ENCODE peak calls at places on chromosomes 2 and 18, in ten cellular contexts. U is right atrium auricular region, X is left ventricle myocardium inferior, N is ascending aorta, E is osteoblast, Q is OCI-LY7, P is pancreas, Y is A549, V is ovary, M is cardiac muscle cell. A is an unnamed sample. For H3K4me1, the result is how much of the 10 kb centered on the place peaks cover.

GRCh38 chr2:191618046-191618788 is 59.7 kb upstream of the NABP1 start:
- DNase-seq in U (no peak), X (no peak), N (no peak), E (peak), Q (no peak), P (no peak), Y (no peak), V (no peak), M (no peak), A (no peak)

GRCh38 chr18:67308819-67309218 is 207.7 kb downstream of the DSEL start:
- DNase-seq in U (no peak), X (no peak), N (no peak), E (no peak), Q (no peak), P (no peak), Y (no peak), V (no peak), M (no peak), A (no peak)

GRCh38 chr18:22604986-22605421 is 187.3 kb upstream of the CTAGE1 start:
- DNase-seq in U (no peak), X (no peak), N (no peak), E (no peak), Q (no peak), P (peak), Y (no peak), V (no peak), M (no peak), A (no peak)

GRCh38 chr18:77068321-77068841 is 64.2 kb downstream of the MBP start:
- DNase-seq in U (no peak), X (no peak), N (no peak), E (no peak), Q (no peak), P (no peak), Y (no peak), V (no peak), M (no peak), A (no peak)

GRCh38 chr2:70003093-70003830 is 41.8 kb upstream of the ASPRV1 start:
- DNase-seq in U (no peak), X (no peak), N (no peak), E (peak), Q (no peak), P (no peak), Y (no peak), V (no peak), M (no peak), A (no peak)

GRCh38 chr2:3498783-3499394 is 20.4 kb downstream of the ADI1 start:
- DNase-seq in U (peak), X (no peak), N (no peak), E (no peak), Q (no peak), P (no peak), Y (no peak), V (no peak), M (no peak), A (no peak)

GRCh38 chr2:232030229-232030628 is 68.7 kb downstream of the DIS3L2 start:
- DNase-seq in U (no peak), X (no peak), N (no peak), E (no peak), Q (no peak), P (no peak), Y (no peak), V (no peak), M (no peak), A (peak)

GRCh38 chr2:10520926-10521325 is 72.8 kb upstream of the ODC1 start:
- DNase-seq in U (no peak), X (no peak), N (peak), E (peak), Q (no peak), P (no peak), Y (no peak), V (no peak), M (no peak), A (no peak)

GRCh38 chr18:13159579-13159978 is 59.0 kb upstream of the LDLRAD4 start:
- DNase-seq in U (no peak), X (no peak), N (no peak), E (peak), Q (peak), P (no peak), Y (peak), V (no peak), M (peak), A (peak)

GRCh38 chr18:37567061-37567993 is 1.7 kb upstream of the CELF4 start:
- DNase-seq in U (no peak), X (no peak), N (no peak), E (no peak), Q (no peak), P (no peak), Y (no peak), V (no peak), M (peak), A (no peak)

GRCh38 chr2:168245074-168245825 is 2.1 kb downstream of the STK39 start:
- DNase-seq in U (no peak), X (no peak), N (no peak), E (no peak), Q (no peak), P (no peak), Y (no peak), V (no peak), M (no peak), A (no peak)

GRCh38 chr2:17182399-17182798 is 335.8 kb downstream of the RAD51AP2 start:
- DNase-seq in U (no peak), X (no peak), N (no peak), E (no peak), Q (no peak), P (no peak), Y (no peak), V (no peak), M (no peak), A (no peak)

GRCh38 chr18:78512080-78512601 is 467.5 kb upstream of the SALL3 start:
- DNase-seq in U (peak), X (no peak), N (peak), E (no peak), Q (no peak), P (no peak), Y (no peak), V (no peak), M (no peak), A (no peak)

GRCh38 chr2:219415580-219416232 is 2.5 kb upstream of the DES start:
- DNase-seq in U (no peak), X (no peak), N (no peak), E (peak), Q (no peak), P (no peak), Y (no peak), V (no peak), M (no peak), A (no peak)

GRCh38 chr18:62883937-62884735 is 168.8 kb downstream of the PHLPP1 start:
- DNase-seq in U (no peak), X (no peak), N (no peak), E (no peak), Q (no peak), P (no peak), Y (no peak), V (no peak), M (no peak), A (no peak)

GRCh38 chr2:101806123-101806522 is 108.6 kb downstream of the MAP4K4 start:
- DNase-seq in U (no peak), X (no peak), N (no peak), E (peak), Q (peak), P (no peak), Y (peak), V (no peak), M (no peak), A (peak)

GRCh38 chr2:130342533-130343275 is at the start of gene IMP4:
- DNase-seq in U (peak), X (peak), N (peak), E (peak), Q (peak), P (peak), Y (peak), V (peak), M (peak), A (peak)

GRCh38 chr2:70596293-70596692 is 42.7 kb upstream of the TGFA start:
- DNase-seq in U (no peak), X (no peak), N (no peak), E (no peak), Q (no peak), P (no peak), Y (no peak), V (no peak), M (no peak), A (peak)

GRCh38 chr2:10417551-10418335 is 30.4 kb downstream of the ODC1 start:
- DNase-seq in U (no peak), X (no peak), N (no peak), E (no peak), Q (no peak), P (peak), Y (no peak), V (no peak), M (no peak), A (no peak)

GRCh38 chr2:45904267-45904921 is 252.9 kb downstream of the PRKCE start:
- DNase-seq in U (no peak), X (no peak), N (no peak), E (no peak), Q (no peak), P (no peak), Y (no peak), V (no peak), M (no peak), A (peak)

GRCh38 chr2:196233808-196234501 is 62.6 kb upstream of the STK17B start:
- DNase-seq in U (no peak), X (no peak), N (no peak), E (no peak), Q (peak), P (no peak), Y (no peak), V (no peak), M (no peak), A (no peak)

GRCh38 chr2:216646116-216646515 is 12.9 kb downstream of the IGFBP2 start:
- DNase-seq in U (no peak), X (no peak), N (no peak), E (no peak), Q (no peak), P (no peak), Y (no peak), V (no peak), M (no peak), A (no peak)

GRCh38 chr2:97857553-97857952 is 138.2 kb downstream of the TMEM131 start:
- DNase-seq in U (no peak), X (no peak), N (no peak), E (no peak), Q (no peak), P (no peak), Y (no peak), V (no peak), M (no peak), A (no peak)

GRCh38 chr2:172275239-172275638 is 152.1 kb upstream of the ITGA6 start:
- DNase-seq in U (no peak), X (no peak), N (no peak), E (no peak), Q (no peak), P (no peak), Y (no peak), V (no peak), M (no peak), A (no peak)

GRCh38 chr2:33645861-33646260 is 46.8 kb upstream of the FAM98A start:
- DNase-seq in U (no peak), X (no peak), N (no peak), E (no peak), Q (no peak), P (no peak), Y (no peak), V (no peak), M (no peak), A (no peak)

GRCh38 chr2:226953206-226953605 is 117.4 kb downstream of the RHBDD1 start:
- DNase-seq in U (no peak), X (no peak), N (peak), E (no peak), Q (no peak), P (no peak), Y (no peak), V (no peak), M (no peak), A (no peak)

GRCh38 chr2:97714084-97714949 is 941 bp downstream of the ZAP70 start:
- DNase-seq in U (no peak), X (no peak), N (no peak), E (peak), Q (peak), P (no peak), Y (no peak), V (peak), M (no peak), A (no peak)

GRCh38 chr2:206084870-206085741 is 868 bp downstream of the INO80D start:
- DNase-seq in U (no peak), X (peak), N (peak), E (peak), Q (peak), P (peak), Y (no peak), V (peak), M (peak), A (peak)

GRCh38 chr2:230795856-230796255 is 68.9 kb upstream of the ITM2C start:
- DNase-seq in U (peak), X (no peak), N (no peak), E (no peak), Q (no peak), P (no peak), Y (no peak), V (no peak), M (no peak), A (no peak)

GRCh38 chr2:179900655-179901054 is 39.2 kb upstream of the ZNF385B start:
- DNase-seq in U (no peak), X (no peak), N (no peak), E (no peak), Q (no peak), P (no peak), Y (no peak), V (no peak), M (no peak), A (no peak)

GRCh38 chr18:80137976-80138375 is 28.9 kb downstream of the ADNP2 start:
- DNase-seq in U (no peak), X (no peak), N (no peak), E (no peak), Q (no peak), P (no peak), Y (no peak), V (no peak), M (no peak), A (no peak)

GRCh38 chr18:42437646-42438045 is 482.6 kb downstream of the PIK3C3 start:
- DNase-seq in U (no peak), X (peak), N (no peak), E (no peak), Q (no peak), P (no peak), Y (no peak), V (no peak), M (no peak), A (no peak)

GRCh38 chr2:23404426-23404825 is 19.4 kb downstream of the KLHL29 start:
- DNase-seq in U (no peak), X (no peak), N (peak), E (no peak), Q (peak), P (no peak), Y (peak), V (peak), M (peak), A (peak)

GRCh38 chr18:3456686-3457069 is 6.7 kb downstream of the TGIF1 start:
- DNase-seq in U (no peak), X (no peak), N (no peak), E (no peak), Q (no peak), P (no peak), Y (no peak), V (no peak), M (no peak), A (no peak)
- H3K4me1 ChIP-seq in U (under half), X (half or more), N (under half), E (half or more), Q (under half), P (under half), Y (under half), V (under half), M (under half), A (under half)

GRCh38 chr2:109199790-109200189 is 70.8 kb downstream of the SH3RF3 start:
- DNase-seq in U (peak), X (no peak), N (no peak), E (no peak), Q (no peak), P (no peak), Y (no peak), V (no peak), M (no peak), A (no peak)

GRCh38 chr2:109202486-109202885 is 73.5 kb downstream of the SH3RF3 start:
- DNase-seq in U (peak), X (no peak), N (no peak), E (no peak), Q (no peak), P (no peak), Y (no peak), V (no peak), M (no peak), A (no peak)

GRCh38 chr2:109203246-109204011 is 74.4 kb downstream of the SH3RF3 start:
- DNase-seq in U (no peak), X (no peak), N (peak), E (no peak), Q (no peak), P (no peak), Y (no peak), V (no peak), M (no peak), A (no peak)

GRCh38 chr2:109200616-109201464 is 71.8 kb downstream of the SH3RF3 start:
- DNase-seq in U (peak), X (no peak), N (peak), E (no peak), Q (no peak), P (no peak), Y (no peak), V (no peak), M (no peak), A (no peak)

DNA sequence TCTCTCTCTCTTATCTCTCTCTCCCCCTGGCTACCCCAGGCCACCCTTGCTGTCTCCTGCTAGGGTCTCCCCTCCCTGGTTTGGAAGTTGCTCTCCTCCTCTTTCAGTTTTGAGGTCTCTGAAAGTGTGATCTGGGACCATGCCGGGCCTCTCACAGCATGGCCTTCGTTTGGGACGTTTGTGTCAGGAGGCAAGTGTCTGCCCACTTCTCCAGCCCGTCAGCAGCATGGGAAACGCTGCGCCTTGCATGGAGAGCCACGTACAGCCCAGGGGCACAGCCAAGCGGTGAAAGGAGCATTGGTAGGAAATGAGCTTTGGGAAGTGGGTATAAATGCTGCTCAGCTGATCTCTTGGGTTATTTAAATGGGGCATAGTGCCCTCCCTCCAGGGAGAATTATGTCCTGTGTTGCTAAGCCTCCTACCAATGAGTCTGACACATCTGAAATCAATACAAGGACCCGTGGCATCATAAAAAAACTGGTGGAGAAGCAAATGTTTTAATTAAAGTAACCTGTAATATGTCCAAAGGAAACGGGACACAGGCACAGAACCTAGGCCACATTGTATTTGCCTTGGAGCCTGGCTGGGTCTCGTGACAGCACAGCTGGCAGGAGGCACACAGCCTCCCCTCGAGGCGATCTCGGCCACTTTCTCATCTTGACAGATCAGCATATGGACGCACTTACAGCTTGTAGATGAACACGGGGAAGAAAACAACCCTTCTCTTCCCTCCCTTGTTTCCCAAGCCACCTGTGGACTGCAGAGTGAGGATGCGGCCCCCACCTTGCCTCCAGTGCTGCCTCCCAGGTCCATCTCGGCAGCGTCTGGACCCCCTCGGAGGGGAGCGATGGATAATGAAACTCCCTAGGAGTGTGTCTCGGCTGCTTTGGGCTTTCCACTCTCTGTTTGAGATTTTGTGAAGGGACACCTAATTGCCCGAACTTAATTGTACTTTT is 72.7 kb downstream of the SH3RF3 start:
- DNase-seq in U (peak), X (no peak), N (peak), E (no peak), Q (no peak), P (no peak), Y (no peak), V (no peak), M (no peak), A (no peak)
- H3K4me1 ChIP-seq in U (under half), X (half or more), N (under half), E (under half), Q (under half), P (under half), Y (under half), V (under half), M (under half), A (under half)

DNA sequence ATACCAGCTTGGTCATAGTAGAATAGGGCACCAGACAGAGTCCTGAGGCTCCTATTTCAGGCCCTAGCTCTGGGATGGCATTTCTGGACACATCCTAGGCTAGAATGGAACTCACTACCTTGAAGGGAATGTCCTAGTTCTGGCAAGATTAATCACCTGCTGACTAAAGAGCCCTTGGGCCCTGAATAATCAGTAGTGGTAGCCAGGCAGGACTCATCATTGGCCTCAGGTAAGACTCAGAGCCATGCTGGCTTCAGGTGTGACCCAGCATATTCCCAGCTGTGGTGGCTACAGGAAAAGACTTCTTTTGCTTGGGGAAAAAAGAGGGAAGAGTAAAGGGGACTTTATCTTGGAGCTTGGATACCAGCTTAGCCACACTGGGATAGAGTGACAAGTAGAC is 131.0 kb upstream of the SRD5A2 start:
- DNase-seq in U (no peak), X (no peak), N (no peak), E (no peak), Q (no peak), P (no peak), Y (no peak), V (no peak), M (no peak), A (no peak)
- H3K4me1 ChIP-seq in U (under half), X (under half), N (under half), E (under half), Q (under half), P (under half), Y (under half), V (under half), M (under half), A (under half)

GRCh38 chr2:178782236-178782635 is 25.0 kb downstream of the TTN start:
- DNase-seq in U (no peak), X (no peak), N (no peak), E (no peak), Q (no peak), P (no peak), Y (no peak), V (no peak), M (no peak), A (no peak)
- H3K4me1 ChIP-seq in U (under half), X (half or more), N (under half), E (under half), Q (under half), P (under half), Y (under half), V (under half), M (under half), A (under half)

GRCh38 chr2:200377143-200377773 is 70.8 kb downstream of the SPATS2L start:
- DNase-seq in U (no peak), X (no peak), N (no peak), E (no peak), Q (no peak), P (no peak), Y (no peak), V (no peak), M (no peak), A (no peak)
- H3K4me1 ChIP-seq in U (under half), X (half or more), N (half or more), E (half or more), Q (under half), P (under half), Y (half or more), V (under half), M (under half), A (under half)

DNA sequence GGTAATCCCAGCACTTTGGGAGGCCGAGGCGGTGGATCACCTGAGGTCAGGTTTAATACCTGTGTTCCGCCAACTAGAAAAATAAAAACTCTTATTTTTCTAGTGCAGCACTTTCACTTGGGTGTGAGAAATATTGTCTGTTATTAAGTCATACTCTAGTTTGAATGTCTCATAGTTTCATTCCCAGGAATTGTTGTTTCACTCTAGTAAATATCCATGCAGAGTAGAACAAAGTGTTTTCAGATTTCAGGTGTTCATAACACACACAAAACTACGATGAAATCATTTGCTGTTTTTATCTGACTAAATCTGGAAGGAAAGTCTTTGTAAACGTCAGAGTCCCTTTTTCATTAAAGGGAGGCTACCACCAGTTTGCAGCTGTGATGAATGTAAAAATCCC is 3.9 kb downstream of the FAM117B start:
- DNase-seq in U (no peak), X (no peak), N (no peak), E (no peak), Q (no peak), P (no peak), Y (no peak), V (no peak), M (no peak), A (no peak)
- H3K4me1 ChIP-seq in U (under half), X (under half), N (under half), E (under half), Q (half or more), P (under half), Y (under half), V (under half), M (under half), A (under half)

DNA sequence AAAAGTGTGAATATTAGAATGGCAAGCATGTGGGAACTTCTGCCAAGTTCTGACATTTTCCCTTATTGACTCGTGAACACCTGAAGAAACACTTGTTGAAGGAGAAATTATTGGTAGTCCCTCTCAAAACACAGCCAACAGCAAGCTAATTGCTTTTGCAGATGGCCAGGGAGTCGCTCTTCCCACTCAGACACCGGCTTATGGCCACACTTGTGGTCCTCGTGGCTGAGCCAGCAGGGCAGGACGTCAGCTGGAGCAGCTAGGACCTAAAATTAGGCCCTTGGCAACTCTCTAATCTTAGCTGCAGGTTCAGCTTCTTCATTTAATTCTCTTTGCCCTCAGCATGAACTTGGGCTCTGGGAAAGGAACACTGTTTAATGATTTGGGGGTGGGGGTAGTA is 77.2 kb downstream of the CDK15 start:
- DNase-seq in U (no peak), X (peak), N (no peak), E (no peak), Q (no peak), P (no peak), Y (no peak), V (no peak), M (peak), A (peak)
- H3K4me1 ChIP-seq in U (under half), X (under half), N (under half), E (half or more), Q (under half), P (under half), Y (under half), V (under half), M (under half), A (under half)